ENCODE peak calls at places on chromosomes 7 and 10, in ten cellular contexts. One of them, this sample, is unnamed.

GRCh38 chr7:140176271-140176701 is 497 bp downstream of the KDM7A start:
- DNase-seq in GM12865: no peak
- DNase-seq in H4: no peak
- DNase-seq in smooth muscle cell of the brain vasculature: no peak
- DNase-seq in M059J: no peak
- DNase-seq in NCI-H2081: no peak
- DNase-seq in NCI-H748 treated with DMSO at 0.1 percent for 48 hours: no peak
- DNase-seq in NCI-H1092 treated with DMSO at 0.1 percent for 48 hours: no peak
- DNase-seq in kidney tubule cell: no peak
- DNase-seq in NCI-H1417: no peak
- DNase-seq in this sample: no peak

GRCh38 chr10:133088524-133089460 is 1.1 kb downstream of the ADGRA1 start:
- DNase-seq in NCI-H1417: no peak
- DNase-seq in NCI-H1092 treated with DMSO at 0.1 percent for 48 hours: no peak
- DNase-seq in NCI-H748 treated with DMSO at 0.1 percent for 48 hours: no peak
- DNase-seq in NCI-H2081: no peak
- DNase-seq in smooth muscle cell of the brain vasculature: no peak
- DNase-seq in H4: no peak
- DNase-seq in GM12865: no peak
- DNase-seq in M059J: no peak
- DNase-seq in kidney tubule cell: no peak
- DNase-seq in this sample: no peak

GRCh38 chr10:13272164-13272571 is 27.7 kb downstream of the PHYH start:
- DNase-seq in NCI-H2081: peak
- DNase-seq in NCI-H1417: no peak
- DNase-seq in GM12865: peak
- DNase-seq in NCI-H1092 treated with DMSO at 0.1 percent for 48 hours: peak
- DNase-seq in kidney tubule cell: no peak
- DNase-seq in H4: no peak
- DNase-seq in M059J: no peak
- DNase-seq in smooth muscle cell of the brain vasculature: no peak
- DNase-seq in NCI-H748 treated with DMSO at 0.1 percent for 48 hours: no peak
- DNase-seq in this sample: peak

GRCh38 chr10:104694074-104694473 is 53.0 kb downstream of the SORCS3 start:
- DNase-seq in NCI-H1092 treated with DMSO at 0.1 percent for 48 hours: no peak
- DNase-seq in GM12865: no peak
- DNase-seq in H4: no peak
- DNase-seq in smooth muscle cell of the brain vasculature: no peak
- DNase-seq in NCI-H1417: no peak
- DNase-seq in kidney tubule cell: no peak
- DNase-seq in M059J: no peak
- DNase-seq in NCI-H748 treated with DMSO at 0.1 percent for 48 hours: no peak
- DNase-seq in NCI-H2081: no peak
- DNase-seq in this sample: no peak

GRCh38 chr10:32985781-32986350 is 27.8 kb upstream of the ITGB1 start:
- DNase-seq in GM12865: peak
- DNase-seq in NCI-H1417: no peak
- DNase-seq in smooth muscle cell of the brain vasculature: no peak
- DNase-seq in kidney tubule cell: peak
- DNase-seq in H4: peak
- DNase-seq in M059J: peak
- DNase-seq in NCI-H1092 treated with DMSO at 0.1 percent for 48 hours: no peak
- DNase-seq in NCI-H748 treated with DMSO at 0.1 percent for 48 hours: no peak
- DNase-seq in NCI-H2081: no peak
- DNase-seq in this sample: no peak

GRCh38 chr7:151987748-151988529 is 31.7 kb downstream of the GALNTL5 start:
- DNase-seq in NCI-H1417: no peak
- DNase-seq in NCI-H1092 treated with DMSO at 0.1 percent for 48 hours: no peak
- DNase-seq in GM12865: no peak
- DNase-seq in M059J: peak
- DNase-seq in H4: no peak
- DNase-seq in NCI-H2081: no peak
- DNase-seq in kidney tubule cell: peak
- DNase-seq in smooth muscle cell of the brain vasculature: no peak
- DNase-seq in NCI-H748 treated with DMSO at 0.1 percent for 48 hours: no peak
- DNase-seq in this sample: no peak

GRCh38 chr10:120387326-120387725 is 69.7 kb upstream of the PLPP4 start:
- DNase-seq in NCI-H748 treated with DMSO at 0.1 percent for 48 hours: no peak
- DNase-seq in smooth muscle cell of the brain vasculature: no peak
- DNase-seq in NCI-H1417: no peak
- DNase-seq in NCI-H2081: no peak
- DNase-seq in M059J: peak
- DNase-seq in GM12865: no peak
- DNase-seq in H4: no peak
- DNase-seq in kidney tubule cell: peak
- DNase-seq in NCI-H1092 treated with DMSO at 0.1 percent for 48 hours: no peak
- DNase-seq in this sample: no peak

GRCh38 chr10:96673318-96674099 is 46.8 kb downstream of the PIK3AP1 start:
- DNase-seq in smooth muscle cell of the brain vasculature: peak
- DNase-seq in M059J: peak
- DNase-seq in kidney tubule cell: peak
- DNase-seq in H4: no peak
- DNase-seq in NCI-H1092 treated with DMSO at 0.1 percent for 48 hours: no peak
- DNase-seq in NCI-H1417: no peak
- DNase-seq in NCI-H748 treated with DMSO at 0.1 percent for 48 hours: no peak
- DNase-seq in GM12865: peak
- DNase-seq in NCI-H2081: no peak
- DNase-seq in this sample: no peak

GRCh38 chr7:1829111-1829510 is 159.0 kb downstream of the ELFN1 start:
- DNase-seq in smooth muscle cell of the brain vasculature: no peak
- DNase-seq in NCI-H2081: no peak
- DNase-seq in H4: no peak
- DNase-seq in kidney tubule cell: no peak
- DNase-seq in NCI-H748 treated with DMSO at 0.1 percent for 48 hours: no peak
- DNase-seq in M059J: no peak
- DNase-seq in NCI-H1417: no peak
- DNase-seq in GM12865: no peak
- DNase-seq in NCI-H1092 treated with DMSO at 0.1 percent for 48 hours: no peak
- DNase-seq in this sample: no peak

GRCh38 chr10:15703167-15703880 is 16.4 kb downstream of the ITGA8 start:
- DNase-seq in GM12865: no peak
- DNase-seq in smooth muscle cell of the brain vasculature: no peak
- DNase-seq in NCI-H2081: no peak
- DNase-seq in NCI-H748 treated with DMSO at 0.1 percent for 48 hours: no peak
- DNase-seq in kidney tubule cell: no peak
- DNase-seq in NCI-H1417: no peak
- DNase-seq in M059J: peak
- DNase-seq in NCI-H1092 treated with DMSO at 0.1 percent for 48 hours: no peak
- DNase-seq in H4: no peak
- DNase-seq in this sample: no peak

GRCh38 chr10:45514283-45515270 is 140.6 kb downstream of the ALOX5 start:
- DNase-seq in NCI-H1092 treated with DMSO at 0.1 percent for 48 hours: no peak
- DNase-seq in GM12865: no peak
- DNase-seq in NCI-H2081: peak
- DNase-seq in smooth muscle cell of the brain vasculature: no peak
- DNase-seq in M059J: no peak
- DNase-seq in H4: no peak
- DNase-seq in NCI-H1417: peak
- DNase-seq in NCI-H748 treated with DMSO at 0.1 percent for 48 hours: no peak
- DNase-seq in kidney tubule cell: peak
- DNase-seq in this sample: peak

GRCh38 chr7:11343818-11344413 is 370.2 kb downstream of the PHF14 start:
- DNase-seq in kidney tubule cell: peak
- DNase-seq in M059J: peak
- DNase-seq in NCI-H1092 treated with DMSO at 0.1 percent for 48 hours: peak
- DNase-seq in NCI-H748 treated with DMSO at 0.1 percent for 48 hours: peak
- DNase-seq in GM12865: peak
- DNase-seq in smooth muscle cell of the brain vasculature: no peak
- DNase-seq in H4: peak
- DNase-seq in NCI-H1417: peak
- DNase-seq in NCI-H2081: peak
- DNase-seq in this sample: peak

GRCh38 chr7:39637400-39637799 is 14.0 kb downstream of the RALA start:
- DNase-seq in NCI-H1092 treated with DMSO at 0.1 percent for 48 hours: no peak
- DNase-seq in kidney tubule cell: no peak
- DNase-seq in GM12865: no peak
- DNase-seq in H4: no peak
- DNase-seq in NCI-H1417: no peak
- DNase-seq in smooth muscle cell of the brain vasculature: no peak
- DNase-seq in NCI-H2081: no peak
- DNase-seq in NCI-H748 treated with DMSO at 0.1 percent for 48 hours: no peak
- DNase-seq in M059J: no peak
- DNase-seq in this sample: no peak

GRCh38 chr7:99404235-99404976 is 4.0 kb downstream of the PDAP1 start:
- DNase-seq in NCI-H748 treated with DMSO at 0.1 percent for 48 hours: no peak
- DNase-seq in smooth muscle cell of the brain vasculature: no peak
- DNase-seq in NCI-H1417: no peak
- DNase-seq in M059J: peak
- DNase-seq in NCI-H2081: no peak
- DNase-seq in H4: no peak
- DNase-seq in NCI-H1092 treated with DMSO at 0.1 percent for 48 hours: no peak
- DNase-seq in kidney tubule cell: peak
- DNase-seq in GM12865: no peak
- DNase-seq in this sample: no peak

GRCh38 chr7:113374924-113375323 is 256.6 kb upstream of the SMIM30 start:
- DNase-seq in smooth muscle cell of the brain vasculature: no peak
- DNase-seq in NCI-H748 treated with DMSO at 0.1 percent for 48 hours: no peak
- DNase-seq in NCI-H2081: no peak
- DNase-seq in NCI-H1092 treated with DMSO at 0.1 percent for 48 hours: no peak
- DNase-seq in H4: no peak
- DNase-seq in GM12865: no peak
- DNase-seq in kidney tubule cell: no peak
- DNase-seq in M059J: no peak
- DNase-seq in NCI-H1417: no peak
- DNase-seq in this sample: no peak

GRCh38 chr10:131180941-131181855 is 130.3 kb downstream of the TCERG1L start:
- DNase-seq in GM12865: no peak
- DNase-seq in H4: no peak
- DNase-seq in NCI-H748 treated with DMSO at 0.1 percent for 48 hours: no peak
- DNase-seq in smooth muscle cell of the brain vasculature: no peak
- DNase-seq in NCI-H2081: peak
- DNase-seq in NCI-H1417: no peak
- DNase-seq in kidney tubule cell: no peak
- DNase-seq in M059J: no peak
- DNase-seq in NCI-H1092 treated with DMSO at 0.1 percent for 48 hours: no peak
- DNase-seq in this sample: no peak

GRCh38 chr10:1550616-1551015 is 186.7 kb downstream of the ADARB2 start:
- DNase-seq in H4: no peak
- DNase-seq in GM12865: no peak
- DNase-seq in NCI-H1092 treated with DMSO at 0.1 percent for 48 hours: no peak
- DNase-seq in NCI-H748 treated with DMSO at 0.1 percent for 48 hours: no peak
- DNase-seq in M059J: no peak
- DNase-seq in kidney tubule cell: no peak
- DNase-seq in NCI-H1417: no peak
- DNase-seq in NCI-H2081: no peak
- DNase-seq in smooth muscle cell of the brain vasculature: no peak
- DNase-seq in this sample: no peak

GRCh38 chr10:118472415-118472814 is 123.0 kb downstream of the PRLHR start:
- DNase-seq in NCI-H1092 treated with DMSO at 0.1 percent for 48 hours: no peak
- DNase-seq in NCI-H1417: no peak
- DNase-seq in NCI-H748 treated with DMSO at 0.1 percent for 48 hours: no peak
- DNase-seq in smooth muscle cell of the brain vasculature: no peak
- DNase-seq in kidney tubule cell: peak
- DNase-seq in M059J: no peak
- DNase-seq in H4: no peak
- DNase-seq in GM12865: no peak
- DNase-seq in NCI-H2081: no peak
- DNase-seq in this sample: no peak

GRCh38 chr7:30585675-30586074 is 9.0 kb upstream of the GARS1 start:
- DNase-seq in smooth muscle cell of the brain vasculature: no peak
- DNase-seq in NCI-H748 treated with DMSO at 0.1 percent for 48 hours: no peak
- DNase-seq in H4: no peak
- DNase-seq in NCI-H2081: no peak
- DNase-seq in M059J: no peak
- DNase-seq in NCI-H1092 treated with DMSO at 0.1 percent for 48 hours: no peak
- DNase-seq in GM12865: no peak
- DNase-seq in NCI-H1417: no peak
- DNase-seq in kidney tubule cell: no peak
- DNase-seq in this sample: no peak

GRCh38 chr10:101939273-101939635 is 95.7 kb upstream of the KCNIP2 start:
- DNase-seq in kidney tubule cell: peak
- DNase-seq in NCI-H1092 treated with DMSO at 0.1 percent for 48 hours: no peak
- DNase-seq in NCI-H748 treated with DMSO at 0.1 percent for 48 hours: no peak
- DNase-seq in smooth muscle cell of the brain vasculature: peak
- DNase-seq in H4: peak
- DNase-seq in NCI-H1417: no peak
- DNase-seq in GM12865: peak
- DNase-seq in NCI-H2081: no peak
- DNase-seq in M059J: peak
- DNase-seq in this sample: no peak

GRCh38 chr7:95322396-95322795 is 1.9 kb downstream of the PON1 start:
- DNase-seq in NCI-H1417: no peak
- DNase-seq in kidney tubule cell: no peak
- DNase-seq in H4: peak
- DNase-seq in NCI-H748 treated with DMSO at 0.1 percent for 48 hours: no peak
- DNase-seq in GM12865: no peak
- DNase-seq in M059J: peak
- DNase-seq in NCI-H1092 treated with DMSO at 0.1 percent for 48 hours: no peak
- DNase-seq in NCI-H2081: no peak
- DNase-seq in smooth muscle cell of the brain vasculature: no peak
- DNase-seq in this sample: no peak

GRCh38 chr7:156768698-156769472 is 124.1 kb downstream of the LMBR1 start:
- DNase-seq in NCI-H748 treated with DMSO at 0.1 percent for 48 hours: no peak
- DNase-seq in NCI-H2081: peak
- DNase-seq in H4: no peak
- DNase-seq in NCI-H1417: no peak
- DNase-seq in GM12865: peak
- DNase-seq in NCI-H1092 treated with DMSO at 0.1 percent for 48 hours: no peak
- DNase-seq in smooth muscle cell of the brain vasculature: no peak
- DNase-seq in M059J: no peak
- DNase-seq in kidney tubule cell: peak
- DNase-seq in this sample: no peak

GRCh38 chr10:110733256-110733952 is 89.3 kb downstream of the RBM20 start:
- DNase-seq in H4: peak
- DNase-seq in kidney tubule cell: peak
- DNase-seq in M059J: peak
- DNase-seq in NCI-H748 treated with DMSO at 0.1 percent for 48 hours: no peak
- DNase-seq in NCI-H1092 treated with DMSO at 0.1 percent for 48 hours: peak
- DNase-seq in NCI-H2081: no peak
- DNase-seq in NCI-H1417: no peak
- DNase-seq in smooth muscle cell of the brain vasculature: no peak
- DNase-seq in GM12865: no peak
- DNase-seq in this sample: no peak

GRCh38 chr10:36148207-36148606 is 506.1 kb upstream of the FZD8 start:
- DNase-seq in kidney tubule cell: no peak
- DNase-seq in H4: no peak
- DNase-seq in NCI-H1092 treated with DMSO at 0.1 percent for 48 hours: no peak
- DNase-seq in NCI-H1417: no peak
- DNase-seq in M059J: no peak
- DNase-seq in smooth muscle cell of the brain vasculature: no peak
- DNase-seq in NCI-H748 treated with DMSO at 0.1 percent for 48 hours: no peak
- DNase-seq in NCI-H2081: no peak
- DNase-seq in GM12865: no peak
- DNase-seq in this sample: no peak

GRCh38 chr10:110492069-110492782 is 5.5 kb upstream of the DUSP5 start:
- DNase-seq in NCI-H1092 treated with DMSO at 0.1 percent for 48 hours: no peak
- DNase-seq in smooth muscle cell of the brain vasculature: no peak
- DNase-seq in GM12865: no peak
- DNase-seq in NCI-H2081: no peak
- DNase-seq in H4: no peak
- DNase-seq in NCI-H1417: no peak
- DNase-seq in M059J: no peak
- DNase-seq in NCI-H748 treated with DMSO at 0.1 percent for 48 hours: no peak
- DNase-seq in kidney tubule cell: no peak
- DNase-seq in this sample: no peak

GRCh38 chr7:106050743-106051110 is 61.4 kb downstream of the SYPL1 start:
- DNase-seq in NCI-H2081: no peak
- DNase-seq in M059J: peak
- DNase-seq in H4: no peak
- DNase-seq in smooth muscle cell of the brain vasculature: no peak
- DNase-seq in GM12865: no peak
- DNase-seq in NCI-H748 treated with DMSO at 0.1 percent for 48 hours: no peak
- DNase-seq in NCI-H1092 treated with DMSO at 0.1 percent for 48 hours: no peak
- DNase-seq in kidney tubule cell: peak
- DNase-seq in NCI-H1417: no peak
- DNase-seq in this sample: no peak

GRCh38 chr7:132906193-132906829 is 175.6 kb downstream of the CHCHD3 start:
- DNase-seq in NCI-H1417: no peak
- DNase-seq in NCI-H1092 treated with DMSO at 0.1 percent for 48 hours: no peak
- DNase-seq in H4: no peak
- DNase-seq in GM12865: no peak
- DNase-seq in NCI-H748 treated with DMSO at 0.1 percent for 48 hours: no peak
- DNase-seq in smooth muscle cell of the brain vasculature: no peak
- DNase-seq in M059J: no peak
- DNase-seq in NCI-H2081: no peak
- DNase-seq in kidney tubule cell: no peak
- DNase-seq in this sample: no peak

GRCh38 chr10:80429521-80429966 is 21.2 kb downstream of the PRXL2A start:
- DNase-seq in GM12865: no peak
- DNase-seq in M059J: peak
- DNase-seq in NCI-H748 treated with DMSO at 0.1 percent for 48 hours: no peak
- DNase-seq in kidney tubule cell: peak
- DNase-seq in H4: peak
- DNase-seq in NCI-H2081: no peak
- DNase-seq in NCI-H1092 treated with DMSO at 0.1 percent for 48 hours: no peak
- DNase-seq in smooth muscle cell of the brain vasculature: no peak
- DNase-seq in NCI-H1417: no peak
- DNase-seq in this sample: no peak